ENCODE peak calls at places on chromosome 15, in four cellular contexts. V, K, C and I are unnamed samples.

GRCh38 chr15:64732156-64732860 is 43.1 kb downstream of the RBPMS2 start:
- DNase-seq in V (no peak), K (peak), C (no peak), I (no peak)

GRCh38 chr15:95784508-95784907 is 546.0 kb upstream of the NR2F2 start:
- DNase-seq in V (no peak), K (no peak), C (no peak), I (no peak)

GRCh38 chr15:87120555-87120954 is 1040.9 kb downstream of the AGBL1 start:
- DNase-seq in V (no peak), K (no peak), C (no peak), I (no peak)

GRCh38 chr15:48332642-48333034 is 1.4 kb downstream of the DUT start:
- DNase-seq in V (no peak), K (peak), C (no peak), I (no peak)

GRCh38 chr15:27414168-27414870 is 443.3 kb downstream of the GABRG3 start:
- DNase-seq in V (no peak), K (no peak), C (no peak), I (no peak)

GRCh38 chr15:40782609-40783227 is 12.9 kb downstream of the C15orf62 start:
- DNase-seq in V (peak), K (peak), C (peak), I (no peak)

GRCh38 chr15:72994778-72995177 is 57.5 kb upstream of the NEO1 start:
- DNase-seq in V (no peak), K (no peak), C (no peak), I (no peak)

GRCh38 chr15:47773163-47773562 is 55.9 kb downstream of the SEMA6D start:
- DNase-seq in V (no peak), K (no peak), C (no peak), I (peak)

GRCh38 chr15:101391981-101392566 is 97.0 kb upstream of the SNRPA1 start:
- DNase-seq in V (no peak), K (no peak), C (no peak), I (no peak)

GRCh38 chr15:35888815-35889214 is 342.9 kb upstream of the DPH6 start:
- DNase-seq in V (no peak), K (no peak), C (no peak), I (no peak)

GRCh38 chr15:58269455-58270414 is 131.6 kb downstream of the AQP9 start:
- DNase-seq in V (peak), K (peak), C (no peak), I (peak)

GRCh38 chr15:43509002-43509922 is 8.1 kb upstream of the MAP1A start:
- DNase-seq in V (no peak), K (peak), C (no peak), I (no peak)

GRCh38 chr15:85073556-85074194 is 92.0 kb downstream of the PDE8A start:
- DNase-seq in V (no peak), K (no peak), C (no peak), I (peak)

GRCh38 chr15:100772478-100773378 is 106.9 kb upstream of the ALDH1A3 start:
- DNase-seq in V (no peak), K (no peak), C (no peak), I (no peak)

GRCh38 chr15:29097168-29097567 is 172.5 kb downstream of the NSMCE3 start:
- DNase-seq in V (no peak), K (no peak), C (no peak), I (no peak)

GRCh38 chr15:43514241-43515057 is 3.0 kb upstream of the MAP1A start:
- DNase-seq in V (peak), K (peak), C (no peak), I (peak)

GRCh38 chr15:23823508-23823907 is 136.4 kb upstream of the NDN start:
- DNase-seq in V (peak), K (peak), C (peak), I (no peak)

GRCh38 chr15:58932791-58933310 is 628 bp downstream of the SLTM start:
- DNase-seq in V (no peak), K (no peak), C (no peak), I (no peak)

GRCh38 chr15:31083394-31083790 is 18.1 kb downstream of the TRPM1 start:
- DNase-seq in V (no peak), K (no peak), C (no peak), I (no peak)

GRCh38 chr15:53454843-53455721 is 304.4 kb downstream of the WDR72 start:
- DNase-seq in V (no peak), K (no peak), C (no peak), I (no peak)

GRCh38 chr15:40044717-40045571 is 6.0 kb upstream of the SRP14 start:
- DNase-seq in V (peak), K (peak), C (no peak), I (peak)

DNA sequence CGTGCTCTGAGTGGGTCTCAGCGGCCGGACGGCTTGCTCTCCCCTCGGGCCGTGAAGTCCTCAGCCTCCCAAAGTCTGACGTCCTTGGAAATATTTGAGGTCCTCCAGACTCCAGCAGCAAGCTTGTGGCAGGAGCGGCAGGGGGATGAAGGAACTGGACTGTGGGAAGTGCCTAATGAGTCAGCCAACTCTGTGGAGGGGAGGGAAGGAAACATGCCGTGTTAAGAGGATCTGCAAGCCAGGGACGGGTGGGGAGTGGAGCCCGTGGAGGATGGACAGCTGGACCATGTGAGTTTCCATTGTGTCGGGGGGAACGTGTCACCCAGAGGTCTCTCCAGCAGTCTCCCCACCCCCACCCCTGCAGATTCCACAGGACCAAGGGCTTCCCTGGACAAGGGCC is 39.4 kb upstream of the IDH2 start:
- DNase-seq in V (no peak), K (no peak), C (no peak), I (peak)
- H4K5ac ChIP-seq in V (no peak), K (no peak), C (no peak), I (peak)

DNA sequence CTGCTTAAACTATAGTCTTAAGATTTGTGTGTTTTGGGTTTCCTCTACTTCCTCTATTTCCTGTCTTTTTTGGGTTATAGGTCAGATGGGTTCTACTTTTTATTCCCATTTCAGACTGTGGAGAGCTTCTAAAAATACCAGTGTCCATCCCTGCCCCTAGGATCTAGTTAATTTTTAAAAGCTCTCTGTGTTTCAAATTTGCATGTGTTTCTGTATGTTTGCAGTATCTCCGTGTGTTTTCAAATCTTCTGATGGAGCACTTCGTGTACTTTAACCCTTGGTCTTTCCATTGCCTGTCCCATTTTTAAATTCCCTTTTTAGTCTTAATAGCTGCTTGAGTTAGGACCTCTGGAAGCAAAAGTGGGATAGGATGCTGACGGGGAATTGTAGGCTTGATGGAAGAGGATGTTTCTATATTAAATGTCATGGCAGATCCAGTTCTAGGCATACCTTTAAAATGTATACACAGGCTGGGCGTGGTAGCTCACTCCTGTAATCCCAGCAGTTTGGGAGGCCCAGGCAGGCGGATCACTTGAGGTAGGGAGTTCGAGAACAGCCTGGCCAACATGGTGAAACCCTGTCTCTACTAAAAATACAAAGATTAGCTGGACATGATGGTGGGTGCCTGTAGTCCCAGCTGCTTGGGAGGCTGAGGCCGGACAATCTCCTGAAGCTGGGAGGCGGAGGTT is 8.4 kb downstream of the CHD2 start:
- DNase-seq in V (no peak), K (no peak), C (no peak), I (no peak)
- H4K5ac ChIP-seq in V (no peak), K (no peak), C (no peak), I (peak)

GRCh38 chr15:34179257-34179656 is 30.6 kb downstream of the KATNBL1 start:
- DNase-seq in V (no peak), K (no peak), C (no peak), I (no peak)
- H4K5ac ChIP-seq in V (no peak), K (no peak), C (no peak), I (no peak)

DNA sequence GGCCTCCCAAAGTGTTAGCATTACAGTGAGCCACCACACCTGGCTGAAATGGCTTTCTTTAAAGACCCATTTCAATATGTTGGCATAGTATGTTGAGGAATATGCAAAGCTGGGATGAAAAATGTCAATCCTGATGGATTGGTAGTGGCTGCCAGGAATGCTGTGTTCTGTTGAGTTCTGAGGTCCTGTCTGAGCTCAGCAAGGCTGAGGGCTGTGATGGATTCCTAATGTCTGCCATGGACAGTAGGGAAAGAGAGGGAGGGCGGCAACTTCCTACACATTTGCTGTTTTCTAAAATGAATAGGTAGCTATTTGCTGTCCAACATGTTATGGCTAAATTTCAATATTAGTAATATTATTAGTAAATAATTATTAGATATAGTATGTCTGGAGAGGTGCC is 8.2 kb downstream of the RAB8B start:
- DNase-seq in V (no peak), K (no peak), C (no peak), I (no peak)
- H4K5ac ChIP-seq in V (no peak), K (no peak), C (no peak), I (no peak)

GRCh38 chr15:37581866-37582532 is 352.4 kb upstream of the TMCO5A start:
- DNase-seq in V (peak), K (no peak), C (no peak), I (no peak)

GRCh38 chr15:37585966-37586656 is 348.3 kb upstream of the TMCO5A start:
- DNase-seq in V (no peak), K (no peak), C (no peak), I (peak)

GRCh38 chr15:37582852-37583251 is 351.6 kb upstream of the TMCO5A start:
- DNase-seq in V (no peak), K (no peak), C (no peak), I (no peak)

GRCh38 chr15:37586976-37587375 is 347.5 kb upstream of the TMCO5A start:
- DNase-seq in V (no peak), K (no peak), C (no peak), I (peak)
- H4K5ac ChIP-seq in V (no peak), K (no peak), C (no peak), I (no peak)

GRCh38 chr15:76358453-76358852 is 21.9 kb downstream of the ISL2 start:
- DNase-seq in V (no peak), K (no peak), C (no peak), I (no peak)
- H4K5ac ChIP-seq in V (no peak), K (no peak), C (no peak), I (no peak)